ENCODE peak calls at places on chromosomes 13 and 19, in ten cellular contexts. S is GM12864; I is pancreas; R is H4; A is GM23338; J is Caco-2; W is activated T-cell treated with anti-CD3 and anti-CD28 coated beads for 1 hour; P is iris pigment epithelial cell; F is activated gamma-delta T cell treated with anti-CD3 and anti-CD28 coated beads, Interleukin-2, amount 50 U/mL, for 16 hours; E is GM19239. T is an unnamed sample.
A peak's percentile ranks its signal among the peaks of the same experiment; 100 is the strongest.

GRCh38 chr19:41821003-41821735 is 23.3 kb downstream of the LYPD4 start:
- DNase-seq in J (peak; percentile 75), R (peak; percentile 31), W (no peak), E (peak; percentile 54), S (no peak), P (peak; percentile 45), I (peak; percentile 50), A (peak; percentile 90), F (no peak), T (peak; percentile 70)

GRCh38 chr19:38204096-38204495 is 19.9 kb downstream of the DPF1 start:
- DNase-seq in F (no peak), R (no peak), E (no peak), S (no peak), J (peak; percentile 52), A (no peak), W (no peak), I (no peak), P (no peak), T (no peak)

GRCh38 chr19:38385804-38386257 is 2.0 kb downstream of the GGN start:
- DNase-seq in E (no peak), A (peak; percentile 83), J (no peak), F (no peak), P (no peak), I (no peak), S (no peak), R (no peak), W (no peak), T (no peak)

GRCh38 chr19:34265221-34265650 is 10.9 kb downstream of the GARRE1 start:
- DNase-seq in R (peak; percentile 69), J (no peak), W (no peak), E (no peak), I (no peak), S (no peak), F (no peak), P (no peak), A (peak; percentile 66), T (no peak)

GRCh38 chr19:40416918-40417713 is 3.9 kb upstream of the PRX start:
- DNase-seq in S (peak; percentile 55), W (no peak), I (no peak), F (no peak), P (peak; percentile 27), A (no peak), J (no peak), E (no peak), R (peak; percentile 91), T (no peak)

GRCh38 chr13:44436589-44437337 is 63.1 kb downstream of the SERP2 start:
- DNase-seq in R (peak; percentile 85), J (peak; percentile 97), E (no peak), I (peak; percentile 88), A (peak; percentile 98), P (peak; percentile 91), F (no peak), S (no peak), W (peak; percentile 19), T (peak; percentile 28)

GRCh38 chr19:23999821-24000610 is 85.3 kb downstream of the ZNF726 start:
- DNase-seq in P (no peak), F (no peak), I (no peak), S (no peak), A (no peak), W (no peak), R (no peak), J (no peak), E (no peak), T (no peak)

GRCh38 chr13:105914637-105915036 is 620.8 kb downstream of the EFNB2 start:
- DNase-seq in J (no peak), A (no peak), F (no peak), I (no peak), R (peak; percentile 10), P (peak; percentile 82), S (no peak), E (no peak), W (no peak), T (no peak)

GRCh38 chr13:95256086-95256485 is 45.2 kb downstream of the ABCC4 start:
- DNase-seq in W (no peak), P (peak; percentile 97), R (peak; percentile 47), A (no peak), F (no peak), I (no peak), E (no peak), J (no peak), S (no peak), T (no peak)

GRCh38 chr13:99310382-99311031 is 3.3 kb upstream of the GPR183 start:
- DNase-seq in I (no peak), F (no peak), S (no peak), J (no peak), P (peak; percentile 90), R (no peak), W (no peak), A (no peak), E (no peak), T (no peak)

GRCh38 chr19:13881692-13882418 is 4.9 kb downstream of the NANOS3 start:
- DNase-seq in F (no peak), R (peak; percentile 48), S (no peak), E (no peak), A (peak; percentile 21), J (no peak), P (no peak), W (no peak), I (no peak), T (no peak)

GRCh38 chr13:30880756-30881155 is 25.3 kb upstream of the MEDAG start:
- DNase-seq in I (no peak), F (no peak), A (no peak), W (no peak), S (no peak), R (peak; percentile 67), P (peak; percentile 95), J (no peak), E (no peak), T (no peak)